ENCODE peak calls at places on chromosome 13, in seven cellular contexts. R is tibial nerve, B is mucosa of descending colon, S is esophagus muscularis mucosa, L is breast epithelium, V is GM23248, G is small intestine. U is an unnamed sample.

GRCh38 chr13:28557725-28558124 is 62.8 kb upstream of the FLT1 start:
- DNase-seq in R (no peak), B (no peak), S (no peak), L (no peak), V (peak), G (no peak), U (no peak)

GRCh38 chr13:59111711-59112110 is 1052.0 kb downstream of the DIAPH3 start:
- DNase-seq in R (no peak), B (no peak), S (no peak), L (no peak), V (peak), G (no peak), U (no peak)

GRCh38 chr13:43895940-43896339 is 16.2 kb downstream of the LACC1 start:
- DNase-seq in R (no peak), B (no peak), S (no peak), L (no peak), V (no peak), G (no peak), U (no peak)

GRCh38 chr13:87975035-87975434 is 303.9 kb downstream of the SLITRK5 start:
- DNase-seq in R (no peak), B (no peak), S (no peak), L (no peak), V (no peak), G (no peak), U (no peak)

GRCh38 chr13:27171830-27172494 is 351 bp upstream of the USP12 start:
- DNase-seq in R (peak), B (peak), S (no peak), L (peak), V (peak), G (peak), U (peak)

GRCh38 chr13:27599845-27600553 is 20.3 kb downstream of the LNX2 start:
- DNase-seq in R (no peak), B (no peak), S (no peak), L (no peak), V (peak), G (peak), U (no peak)

GRCh38 chr13:71613347-71613746 is 253.7 kb downstream of the DACH1 start:
- DNase-seq in R (no peak), B (no peak), S (no peak), L (no peak), V (no peak), G (no peak), U (no peak)

GRCh38 chr13:114099918-114100445 is 32.4 kb downstream of the RASA3 start:
- DNase-seq in R (peak), B (peak), S (no peak), L (peak), V (peak), G (peak), U (no peak)

GRCh38 chr13:68970532-68970931 is 1137.1 kb upstream of the ATXN8OS start:
- DNase-seq in R (no peak), B (no peak), S (no peak), L (no peak), V (no peak), G (no peak), U (peak)

GRCh38 chr13:79548886-79549285 is 67.9 kb downstream of the NDFIP2 start:
- DNase-seq in R (no peak), B (no peak), S (no peak), L (no peak), V (no peak), G (no peak), U (no peak)

GRCh38 chr13:30398601-30399072 is 23.7 kb upstream of the UBE2L5 start:
- DNase-seq in R (no peak), B (peak), S (no peak), L (no peak), V (peak), G (peak), U (no peak)

GRCh38 chr13:27860743-27861142 is 59.1 kb upstream of the PDX1 start:
- DNase-seq in R (no peak), B (no peak), S (peak), L (no peak), V (no peak), G (no peak), U (no peak)

GRCh38 chr13:66855110-66855509 is 375.0 kb downstream of the PCDH9 start:
- DNase-seq in R (no peak), B (no peak), S (no peak), L (no peak), V (no peak), G (no peak), U (no peak)

GRCh38 chr13:72960541-72960940 is 98.3 kb upstream of the KLF5 start:
- DNase-seq in R (no peak), B (no peak), S (no peak), L (no peak), V (no peak), G (peak), U (peak)

GRCh38 chr13:79423801-79424642 is 18.0 kb upstream of the RBM26 start:
- DNase-seq in R (no peak), B (no peak), S (no peak), L (no peak), V (peak), G (peak), U (no peak)

GRCh38 chr13:44758595-44759221 is 182.6 kb upstream of the TSC22D1 start:
- DNase-seq in R (no peak), B (no peak), S (no peak), L (no peak), V (peak), G (peak), U (no peak)

GRCh38 chr13:51786425-51787010 is 17.4 kb downstream of the DHRS12 start:
- DNase-seq in R (no peak), B (no peak), S (no peak), L (no peak), V (peak), G (no peak), U (no peak)

GRCh38 chr13:101025519-101025918 is 350.9 kb upstream of the TMTC4 start:
- DNase-seq in R (no peak), B (no peak), S (no peak), L (no peak), V (no peak), G (no peak), U (no peak)

GRCh38 chr13:105820415-105820814 is 715.0 kb downstream of the EFNB2 start:
- DNase-seq in R (no peak), B (no peak), S (no peak), L (no peak), V (no peak), G (no peak), U (no peak)

GRCh38 chr13:110463876-110464510 is 97.5 kb downstream of the RAB20 start:
- DNase-seq in R (no peak), B (no peak), S (no peak), L (no peak), V (peak), G (no peak), U (no peak)
- H3K4me3 ChIP-seq in R (no peak), B (no peak), S (no peak), L (no peak), V (no peak), G (no peak), U (no peak)

GRCh38 chr13:77313923-77314322 is 13.0 kb downstream of the MYCBP2 start:
- DNase-seq in R (no peak), B (no peak), S (no peak), L (no peak), V (no peak), G (no peak), U (no peak)
- H3K4me3 ChIP-seq in R (no peak), B (no peak), S (no peak), L (no peak), V (no peak), G (no peak), U (no peak)

DNA sequence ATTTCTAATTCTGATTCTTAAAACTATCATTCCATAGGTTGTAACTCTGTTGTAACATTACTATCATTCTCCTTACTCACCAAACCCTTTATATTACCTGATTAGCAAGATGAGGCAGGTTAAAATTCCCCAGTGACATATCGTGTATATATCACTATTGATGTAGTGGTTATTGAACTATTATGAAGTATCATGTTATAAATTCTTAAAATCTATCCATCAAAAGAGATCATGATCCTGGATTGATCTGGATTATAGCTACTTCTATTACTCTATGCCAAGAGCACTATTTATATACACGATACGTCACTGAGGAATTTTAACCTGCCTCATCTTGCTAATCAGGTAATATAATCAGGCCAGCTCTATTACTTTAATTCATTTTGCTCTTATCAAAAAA is 533.9 kb downstream of the SLITRK6 start:
- DNase-seq in R (no peak), B (no peak), S (no peak), L (no peak), V (no peak), G (no peak), U (no peak)
- H3K4me3 ChIP-seq in R (no peak), B (no peak), S (no peak), L (no peak), V (no peak), G (no peak), U (no peak)

DNA sequence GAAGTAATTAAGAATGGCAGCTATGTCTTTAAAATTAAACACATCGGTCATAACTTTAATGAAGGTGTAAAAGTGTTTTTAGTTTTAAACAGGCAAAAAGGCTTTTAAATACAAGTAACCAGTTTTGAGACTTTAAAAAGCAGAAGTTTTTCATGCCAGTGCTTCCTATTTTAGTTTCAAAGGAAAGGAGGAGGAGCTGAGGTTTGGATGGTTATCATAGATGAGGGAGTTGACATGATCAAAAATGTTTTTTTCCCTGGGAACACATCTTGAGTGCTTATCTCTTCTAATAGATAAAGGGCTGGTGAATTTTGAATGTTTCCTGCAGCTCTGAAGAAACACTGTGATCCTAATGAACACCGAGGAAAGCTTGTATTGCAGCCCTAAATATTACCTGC is 42.9 kb downstream of the LRCH1 start:
- DNase-seq in R (no peak), B (no peak), S (no peak), L (no peak), V (no peak), G (no peak), U (no peak)
- H3K4me3 ChIP-seq in R (no peak), B (no peak), S (no peak), L (peak), V (no peak), G (no peak), U (no peak)

DNA sequence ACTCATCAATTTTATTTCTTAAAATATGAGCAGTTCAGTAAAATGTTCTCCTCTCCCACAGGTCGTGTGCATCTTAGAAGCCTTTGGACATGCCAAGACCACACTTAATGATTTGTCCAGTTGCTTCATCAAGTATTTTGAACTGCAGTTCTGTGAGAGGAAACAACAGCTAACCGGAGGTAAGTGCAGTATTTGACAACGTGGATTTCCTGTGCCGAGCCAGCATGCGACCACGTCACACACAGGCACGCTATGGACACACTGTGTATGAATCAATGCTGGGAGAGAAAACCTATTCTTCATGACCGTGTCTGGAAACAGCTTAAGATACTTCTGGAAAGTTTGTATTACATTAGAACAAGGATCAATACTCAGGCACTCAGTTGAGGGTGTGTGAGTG is 268.5 kb downstream of the MYO16 start:
- DNase-seq in R (no peak), B (no peak), S (no peak), L (no peak), V (peak), G (no peak), U (no peak)
- H3K4me3 ChIP-seq in R (no peak), B (no peak), S (no peak), L (no peak), V (no peak), G (no peak), U (no peak)

GRCh38 chr13:33195693-33196464 is 89.7 kb downstream of the STARD13 start:
- DNase-seq in R (no peak), B (no peak), S (no peak), L (no peak), V (no peak), G (no peak), U (no peak)
- H3K4me3 ChIP-seq in R (no peak), B (no peak), S (peak), L (peak), V (no peak), G (no peak), U (no peak)

GRCh38 chr13:112146073-112146360 is 79.1 kb downstream of the SOX1 start:
- DNase-seq in R (no peak), B (no peak), S (no peak), L (peak), V (no peak), G (no peak), U (no peak)
- H3K4me3 ChIP-seq in R (no peak), B (no peak), S (no peak), L (no peak), V (no peak), G (no peak), U (no peak)

GRCh38 chr13:48542581-48543341 is 9.9 kb upstream of the RCBTB2 start:
- DNase-seq in R (no peak), B (peak), S (no peak), L (no peak), V (peak), G (peak), U (no peak)
- H3K4me3 ChIP-seq in R (no peak), B (no peak), S (no peak), L (peak), V (no peak), G (no peak), U (no peak)

DNA sequence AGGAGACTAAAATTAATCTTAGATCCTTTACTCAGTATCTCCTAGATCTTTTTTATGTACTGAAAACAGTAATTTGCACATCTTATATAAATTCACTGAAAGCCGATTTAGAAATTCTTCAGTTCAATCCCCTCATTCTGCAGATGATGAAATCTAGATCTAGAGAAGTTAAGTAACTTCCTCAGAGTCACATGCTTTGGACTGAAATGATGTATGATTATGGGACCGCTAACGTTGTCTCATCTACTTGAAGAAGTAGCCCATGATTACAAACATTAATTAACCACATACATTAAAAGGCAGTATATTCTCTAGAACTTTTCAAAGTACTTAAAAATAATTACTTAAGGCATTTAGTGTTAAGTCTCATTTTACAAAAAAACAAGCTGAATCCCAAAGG is 37.8 kb downstream of the ELF1 start:
- DNase-seq in R (no peak), B (no peak), S (no peak), L (no peak), V (no peak), G (no peak), U (no peak)
- H3K4me3 ChIP-seq in R (peak), B (no peak), S (peak), L (peak), V (no peak), G (peak), U (no peak)